ENCODE peak calls at places on chromosome 14, in ten cellular contexts. O is T47D, N is fibroblast of lung, F is substantia nigra, S is epithelial cell of proximal tubule, P is NCI-H510A, M is EH, B is WERI-Rb-1, Q is kidney glomerular epithelial cell, Y is prostate gland. L is an unnamed sample.

GRCh38 chr14:105476937-105477658 is 2.5 kb downstream of the CRIP2 start:
- DNase-seq in Y (no peak), S (no peak), M (no peak), O (no peak), P (no peak), N (no peak), F (no peak), Q (no peak), B (no peak), L (no peak)

GRCh38 chr14:93954900-93955891 is 21.2 kb downstream of the ASB2 start:
- DNase-seq in P (no peak), O (no peak), B (no peak), Q (no peak), M (no peak), Y (no peak), F (no peak), S (no peak), N (no peak), L (peak)

GRCh38 chr14:21537088-21537424 is 10.9 kb upstream of the SALL2 start:
- DNase-seq in O (no peak), Q (no peak), Y (no peak), F (no peak), M (no peak), N (no peak), B (no peak), S (no peak), P (no peak), L (no peak)

GRCh38 chr14:99148861-99149610 is 123.0 kb downstream of the BCL11B start:
- DNase-seq in P (no peak), F (no peak), B (no peak), N (no peak), O (no peak), S (no peak), M (no peak), Q (no peak), Y (no peak), L (no peak)

GRCh38 chr14:68214431-68214830 is 394.9 kb downstream of the RAD51B start:
- DNase-seq in P (no peak), S (no peak), F (no peak), B (no peak), Q (no peak), N (no peak), Y (no peak), M (no peak), O (no peak), L (no peak)

GRCh38 chr14:35340616-35341453 is 48.7 kb downstream of the PSMA6 start:
- DNase-seq in Q (no peak), P (no peak), M (no peak), F (no peak), S (no peak), N (no peak), Y (no peak), B (no peak), O (no peak), L (no peak)

GRCh38 chr14:26596722-26597030 is 1.2 kb downstream of the NOVA1 start:
- DNase-seq in B (no peak), O (no peak), Q (peak), N (peak), Y (no peak), M (no peak), P (no peak), F (no peak), S (no peak), L (no peak)

GRCh38 chr14:66268802-66269334 is 217.3 kb upstream of the CCDC196 start:
- DNase-seq in S (no peak), M (no peak), Q (no peak), B (no peak), P (no peak), N (no peak), F (no peak), Y (no peak), O (no peak), L (no peak)